ENCODE peak calls at places on chromosomes 2 and 18, in five cellular contexts. C is B cell, B is AG04449, T is astrocyte of the cerebellum, Q is BJ. J is an unnamed sample.
A peak's percentile ranks its signal among the peaks of the same experiment; 100 is the strongest.

GRCh38 chr18:11175266-11175947 is 26.0 kb upstream of the PIEZO2 start:
- DNase-seq in C (no peak), B (peak; percentile 56), T (peak; percentile 53), Q (peak; percentile 57), J (no peak)

GRCh38 chr2:236972491-236973379 is 113.0 kb upstream of the COPS8 start:
- DNase-seq in C (no peak), B (peak; percentile 10), T (no peak), Q (peak; percentile 81), J (no peak)

GRCh38 chr18:59988098-59988706 is 88.4 kb downstream of the PMAIP1 start:
- DNase-seq in C (peak; percentile 46), B (peak; percentile 9), T (peak; percentile 64), Q (no peak), J (peak; percentile 48)

GRCh38 chr2:122805346-122805745 is 1049.9 kb downstream of the TSN start:
- DNase-seq in C (no peak), B (no peak), T (no peak), Q (no peak), J (no peak)

GRCh38 chr2:239522002-239522739 is 121.4 kb upstream of the HDAC4 start:
- DNase-seq in C (no peak), B (no peak), T (no peak), Q (no peak), J (no peak)

GRCh38 chr2:134425723-134426496 is 172.0 kb downstream of the MGAT5 start:
- DNase-seq in C (no peak), B (no peak), T (no peak), Q (no peak), J (no peak)

GRCh38 chr18:48947583-48947982 is 3.2 kb downstream of the SMAD7 start:
- DNase-seq in C (no peak), B (no peak), T (no peak), Q (no peak), J (no peak)

GRCh38 chr2:19868705-19869550 is 32.9 kb downstream of the TTC32 start:
- DNase-seq in C (peak; percentile 73), B (no peak), T (no peak), Q (no peak), J (peak; percentile 23)

GRCh38 chr2:100276716-100277115 is 45.6 kb downstream of the LONRF2 start:
- DNase-seq in C (no peak), B (no peak), T (no peak), Q (no peak), J (no peak)

GRCh38 chr2:1234731-1235308 is 178.4 kb upstream of the TPO start:
- DNase-seq in C (no peak), B (peak; percentile 75), T (no peak), Q (no peak), J (no peak)

GRCh38 chr18:6207119-6207518 is 207.6 kb downstream of the L3MBTL4 start:
- DNase-seq in C (no peak), B (no peak), T (no peak), Q (no peak), J (no peak)

GRCh38 chr2:146080925-146081324 is 1561.0 kb upstream of the ZEB2 start:
- DNase-seq in C (no peak), B (no peak), T (no peak), Q (no peak), J (no peak)

GRCh38 chr2:81523344-81523743 is 1218.8 kb upstream of the LRRTM1 start:
- DNase-seq in C (no peak), B (no peak), T (no peak), Q (no peak), J (no peak)

GRCh38 chr2:187873132-187873531 is 318.9 kb upstream of the TFPI start:
- DNase-seq in C (no peak), B (no peak), T (no peak), Q (no peak), J (no peak)

GRCh38 chr18:76657911-76658475 is 163.0 kb upstream of the ZNF516 start:
- DNase-seq in C (no peak), B (no peak), T (no peak), Q (no peak), J (no peak)

GRCh38 chr2:1140389-1141003 is 189.8 kb downstream of the SNTG2 start:
- DNase-seq in C (peak; percentile 53), B (no peak), T (no peak), Q (no peak), J (peak; percentile 55)

GRCh38 chr2:237260032-237260431 is 153.9 kb downstream of the COL6A3 start:
- DNase-seq in C (no peak), B (no peak), T (no peak), Q (no peak), J (no peak)

GRCh38 chr2:11155326-11156059 is at the start of gene SLC66A3:
- DNase-seq in C (no peak), B (no peak), T (peak; percentile 64), Q (peak; percentile 47), J (no peak)

GRCh38 chr2:97724946-97725688 is 11.7 kb downstream of the ZAP70 start:
- DNase-seq in C (no peak), B (no peak), T (no peak), Q (no peak), J (no peak)

GRCh38 chr2:136505462-136505861 is 259.9 kb upstream of the THSD7B start:
- DNase-seq in C (no peak), B (no peak), T (no peak), Q (no peak), J (no peak)

GRCh38 chr2:30705711-30706533 is 101.3 kb downstream of the CAPN13 start:
- DNase-seq in C (no peak), B (no peak), T (no peak), Q (no peak), J (no peak)

GRCh38 chr2:188512456-188512855 is 220.8 kb downstream of the GULP1 start:
- DNase-seq in C (no peak), B (no peak), T (peak; percentile 60), Q (no peak), J (no peak)

GRCh38 chr2:3175568-3175955 is 202.1 kb downstream of the EIPR1 start:
- DNase-seq in C (no peak), B (no peak), T (no peak), Q (no peak), J (no peak)

GRCh38 chr2:101987832-101988231 is 3.9 kb upstream of the IL1R2 start:
- DNase-seq in C (no peak), B (no peak), T (no peak), Q (no peak), J (no peak)

GRCh38 chr2:10579441-10580169 is 110.2 kb downstream of the NOL10 start:
- DNase-seq in C (no peak), B (no peak), T (no peak), Q (no peak), J (no peak)

GRCh38 chr2:223896751-223897320 is 48.3 kb downstream of the WDFY1 start:
- DNase-seq in C (peak; percentile 31), B (no peak), T (peak; percentile 9), Q (no peak), J (no peak)

GRCh38 chr2:42895796-42896145 is 103.4 kb upstream of the HAAO start:
- DNase-seq in C (no peak), B (no peak), T (no peak), Q (no peak), J (no peak)

GRCh38 chr2:122960727-122961641 is 1064.1 kb upstream of the CNTNAP5 start:
- DNase-seq in C (no peak), B (no peak), T (peak; percentile 49), Q (no peak), J (no peak)

GRCh38 chr2:12428324-12428723 is 288.4 kb upstream of the TRIB2 start:
- DNase-seq in C (no peak), B (no peak), T (no peak), Q (no peak), J (no peak)

GRCh38 chr2:3780477-3781402 is 77.4 kb downstream of the DCDC2C start:
- DNase-seq in C (peak; percentile 46), B (no peak), T (peak; percentile 4), Q (no peak), J (peak; percentile 55)

GRCh38 chr18:75167759-75168211 is 41.2 kb downstream of the PTGR3 start:
- DNase-seq in C (no peak), B (no peak), T (peak; percentile 43), Q (no peak), J (no peak)

GRCh38 chr2:24621779-24622538 is 130.9 kb downstream of the NCOA1 start:
- DNase-seq in C (no peak), B (no peak), T (no peak), Q (no peak), J (no peak)

GRCh38 chr2:175253871-175254270 is 72.4 kb upstream of the ATP5MC3 start:
- DNase-seq in C (no peak), B (no peak), T (no peak), Q (no peak), J (no peak)

DNA sequence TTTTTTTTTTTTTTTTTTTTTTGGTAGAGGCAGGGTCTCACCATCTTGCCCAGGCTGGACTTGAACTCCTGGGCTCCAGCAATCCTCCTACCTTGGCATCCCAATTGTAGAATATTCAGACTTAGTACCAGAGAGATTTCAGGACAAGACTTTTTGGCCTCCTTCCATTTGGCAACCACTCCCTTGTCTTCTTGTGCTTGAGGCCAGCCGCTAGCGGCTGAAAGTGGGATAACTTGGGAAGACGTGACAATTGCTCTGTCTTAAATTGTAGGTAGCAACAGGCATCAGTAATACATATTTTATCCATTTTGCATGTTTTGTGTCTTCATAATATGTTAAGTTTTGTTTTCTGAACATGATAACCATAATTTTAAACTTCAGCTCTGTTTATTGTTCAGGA is 53.3 kb upstream of the TTN start:
- DNase-seq in C (no peak), B (no peak), T (no peak), Q (no peak), J (no peak)
- TF ChIP-seq CTCF in C (no peak), B (no peak), T (no peak), Q (no peak), J (no peak)

DNA sequence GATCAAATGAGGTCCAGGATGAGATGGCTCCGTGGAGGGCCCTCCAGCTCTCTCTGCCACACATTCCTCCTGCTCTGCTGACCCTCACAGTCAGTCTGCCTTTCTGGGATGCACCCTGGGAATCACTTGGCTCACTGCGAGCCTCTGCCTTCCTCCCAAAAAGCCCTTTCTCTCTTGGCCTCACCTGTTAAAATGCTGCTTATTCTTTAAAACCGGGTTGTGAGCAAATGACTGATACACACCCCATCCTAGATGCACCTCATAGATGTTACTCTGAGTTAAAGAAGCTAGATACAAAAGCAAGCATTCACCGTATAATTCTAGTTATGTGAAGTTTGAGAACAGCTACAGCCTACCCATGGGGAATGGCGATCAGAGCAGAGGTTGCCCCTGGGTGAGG is 167.7 kb upstream of the MYCN start:
- DNase-seq in C (no peak), B (no peak), T (no peak), Q (no peak), J (no peak)
- TF ChIP-seq CTCF in C (no peak), B (no peak), T (no peak), Q (no peak), J (no peak)

GRCh38 chr2:159136405-159136804 is 150.1 kb downstream of the WDSUB1 start:
- DNase-seq in C (no peak), B (no peak), T (no peak), Q (no peak), J (no peak)

GRCh38 chr2:159131267-159131790 is 155.2 kb downstream of the WDSUB1 start:
- DNase-seq in C (no peak), B (no peak), T (no peak), Q (no peak), J (no peak)

GRCh38 chr2:159131882-159132281 is 154.6 kb downstream of the WDSUB1 start:
- DNase-seq in C (no peak), B (no peak), T (peak; percentile 73), Q (peak; percentile 80), J (no peak)

GRCh38 chr2:159134979-159135378 is 151.5 kb downstream of the WDSUB1 start:
- DNase-seq in C (no peak), B (no peak), T (no peak), Q (no peak), J (no peak)

GRCh38 chr2:159133795-159134194 is 152.7 kb downstream of the WDSUB1 start:
- DNase-seq in C (no peak), B (no peak), T (no peak), Q (no peak), J (no peak)
- TF ChIP-seq CTCF in C (peak; percentile 11), B (no peak), T (no peak), Q (peak; percentile 25), J (no peak)

GRCh38 chr18:12377556-12378553 is 828 bp upstream of the AFG3L2 start:
- DNase-seq in C (no peak), B (peak; percentile 88), T (no peak), Q (no peak), J (peak; percentile 100)
- TF ChIP-seq CTCF in C (no peak), B (peak; percentile 36), T (peak; percentile 27), Q (peak; percentile 21), J (peak; percentile 52)